ENCODE peak calls at places on chromosomes 5 and 9, in five cellular contexts. X is PC-9, D is PC-3, L is keratinocyte, A is fibroblast of lung. T is an unnamed sample.

GRCh38 chr9:15333376-15333881 is 26.4 kb upstream of the TTC39B start:
- DNase-seq in A (no peak), L (no peak), X (no peak), D (no peak), T (no peak)

GRCh38 chr5:75612211-75612579 is 942 bp downstream of the ANKDD1B start:
- DNase-seq in X (no peak), A (no peak), D (no peak), L (no peak), T (no peak)

GRCh38 chr5:57186194-57186593 is 12.3 kb downstream of the GPBP1 start:
- DNase-seq in L (no peak), A (no peak), X (no peak), D (no peak), T (no peak)

GRCh38 chr5:178279723-178280438 is 47.3 kb upstream of the PHYKPL start:
- DNase-seq in L (no peak), X (peak; percentile 48), A (peak; percentile 76), D (peak; percentile 85), T (peak; percentile 51)

GRCh38 chr9:37618817-37619216 is 26.4 kb upstream of the TOMM5 start:
- DNase-seq in A (no peak), L (no peak), D (peak; percentile 50), X (no peak), T (peak; percentile 47)

GRCh38 chr5:178940569-178941360 is at the start of gene ZNF454:
- DNase-seq in D (no peak), L (no peak), X (no peak), A (peak; percentile 97), T (no peak)

GRCh38 chr9:76927540-76928240 is 21.8 kb upstream of the PRUNE2 start:
- DNase-seq in L (no peak), X (no peak), A (no peak), D (peak; percentile 17), T (no peak)

GRCh38 chr9:12878342-12878978 is 103.6 kb downstream of the LURAP1L start:
- DNase-seq in A (peak; percentile 49), L (no peak), D (peak; percentile 39), X (peak; percentile 52), T (peak; percentile 62)

GRCh38 chr9:137970098-137970497 is 92.5 kb downstream of the CACNA1B start:
- DNase-seq in D (no peak), L (no peak), A (no peak), X (no peak), T (no peak)

GRCh38 chr9:98742325-98743280 is 33.9 kb upstream of the GABBR2 start:
- DNase-seq in L (no peak), A (peak; percentile 54), D (peak; percentile 69), X (no peak), T (peak; percentile 27)

GRCh38 chr9:1100945-1101344 is 50.8 kb downstream of the DMRT2 start:
- DNase-seq in D (peak; percentile 65), L (no peak), A (peak; percentile 28), X (no peak), T (peak; percentile 9)

GRCh38 chr5:72451771-72452505 is 55.3 kb downstream of the ZNF366 start:
- DNase-seq in D (peak; percentile 40), A (peak; percentile 87), L (no peak), X (peak; percentile 77), T (no peak)

GRCh38 chr5:42813533-42813932 is 1.8 kb upstream of the SELENOP start:
- DNase-seq in D (no peak), A (no peak), X (no peak), L (no peak), T (no peak)

GRCh38 chr5:104652271-104652861 is 1089.8 kb upstream of the NUDT12 start:
- DNase-seq in A (no peak), X (no peak), L (no peak), D (peak; percentile 75), T (no peak)

GRCh38 chr5:133882107-133882695 is 86.2 kb downstream of the C5orf15 start:
- DNase-seq in A (no peak), X (no peak), L (no peak), D (no peak), T (no peak)

GRCh38 chr5:9715891-9716335 is 85.8 kb upstream of the TAS2R1 start:
- DNase-seq in D (peak; percentile 35), A (peak; percentile 72), L (no peak), X (no peak), T (no peak)

GRCh38 chr9:13841801-13842462 is 472.0 kb downstream of the NFIB start:
- DNase-seq in A (no peak), X (peak; percentile 36), L (no peak), D (peak; percentile 27), T (no peak)

GRCh38 chr5:102788788-102789187 is 33.7 kb downstream of the PAM start:
- DNase-seq in X (no peak), A (no peak), L (no peak), D (no peak), T (no peak)

GRCh38 chr9:108441251-108441650 is 414.5 kb downstream of the ACTL7B start:
- DNase-seq in L (no peak), D (no peak), A (no peak), X (no peak), T (no peak)

GRCh38 chr5:61734966-61735365 is 402.9 kb downstream of the ZSWIM6 start:
- DNase-seq in X (no peak), A (no peak), L (no peak), D (no peak), T (no peak)

GRCh38 chr5:34411470-34412346 is 244.4 kb upstream of the RAI14 start:
- DNase-seq in X (no peak), A (peak; percentile 64), D (no peak), L (no peak), T (no peak)
- H2AFZ ChIP-seq in X (no peak overlapping the region), A (no peak overlapping the region), D (no peak overlapping the region), L (no peak overlapping the region), T (no peak overlapping the region)

GRCh38 chr9:77987104-77987656 is 44.4 kb downstream of the GNAQ start:
- DNase-seq in A (no peak), L (no peak), X (no peak), D (no peak), T (no peak)
- H4K20me1 ChIP-seq in A (no peaks in the 10 kb centered on the region), L (no peaks in the 10 kb centered on the region), X (peaks cover 5% of the 10 kb centered on the region), D (no peaks in the 10 kb centered on the region), T (no peaks in the 10 kb centered on the region)

GRCh38 chr5:150271296-150271692 is 18.3 kb downstream of the CAMK2A start:
- DNase-seq in D (no peak), L (no peak), A (no peak), X (no peak), T (no peak)
- H3K27ac ChIP-seq in D (no peak overlapping the region), L (no peak overlapping the region), A (no peak overlapping the region), X (no peak overlapping the region), T (no peak overlapping the region)

GRCh38 chr9:136961279-136962065 is 9.4 kb downstream of the LCN12 start:
- DNase-seq in L (no peak), X (no peak), D (no peak), A (no peak), T (no peak)
- H2AFZ ChIP-seq in L (no peak overlapping the region), X (no peak overlapping the region), D (no peak overlapping the region), A (no peak overlapping the region), T (no peak overlapping the region)

DNA sequence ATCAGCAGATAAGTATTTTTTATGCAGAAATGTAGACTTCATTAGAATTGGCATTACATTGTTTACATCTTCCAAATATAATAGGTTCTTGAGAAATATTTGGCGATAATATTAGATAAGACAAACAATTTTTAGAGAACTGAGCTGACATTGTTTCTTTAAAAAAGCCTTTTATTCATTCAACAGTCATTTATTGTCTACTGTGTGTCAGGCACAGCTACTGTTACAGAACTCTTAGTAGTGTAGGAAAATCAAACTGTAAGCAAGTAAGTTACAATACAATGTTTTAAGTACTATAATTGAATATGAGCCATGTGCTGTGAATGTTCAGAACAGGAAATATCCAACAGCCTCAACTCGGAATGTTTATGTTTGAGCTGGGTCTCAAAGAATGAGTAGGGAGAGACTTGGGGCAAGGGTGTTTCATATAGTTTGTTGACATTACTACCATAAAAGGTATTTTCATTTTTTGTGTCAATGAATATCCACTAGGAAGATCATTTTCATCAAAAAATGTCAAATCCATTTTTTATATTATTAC is 114.0 kb downstream of the CDC42SE2 start:
- DNase-seq in L (no peak), A (peak; percentile 71), X (no peak), D (no peak), T (no peak)
- H4K20me1 ChIP-seq in L (no peaks in the 10 kb centered on the region), A (no peaks in the 10 kb centered on the region), X (no peaks in the 10 kb centered on the region), D (no peaks in the 10 kb centered on the region), T (no peaks in the 10 kb centered on the region)

DNA sequence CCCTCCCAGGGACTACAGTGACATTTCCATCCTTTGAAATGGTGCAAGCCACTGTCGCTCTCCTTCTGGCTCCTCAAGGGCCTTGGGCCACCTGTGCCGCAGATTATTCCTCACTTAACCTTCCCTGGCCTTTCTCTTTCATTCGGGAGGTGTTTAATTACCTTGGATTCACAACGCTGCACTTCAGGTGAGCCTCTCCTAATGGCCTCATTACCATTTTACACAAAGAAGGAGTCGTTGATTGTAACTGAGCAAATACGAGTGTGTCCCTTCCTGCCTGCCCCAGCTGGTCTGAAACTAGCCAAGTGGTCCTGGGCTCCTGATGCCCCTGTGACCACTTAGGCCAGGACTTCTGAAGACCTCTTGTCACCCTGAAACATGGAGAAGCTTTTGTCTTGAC is 205.1 kb downstream of the CRB2 start:
- DNase-seq in A (no peak), L (no peak), X (no peak), D (no peak), T (no peak)
- H3K27ac ChIP-seq in A (no peak overlapping the region), L (no peak overlapping the region), X (no peak overlapping the region), D (no peak overlapping the region), T (no peak overlapping the region)

GRCh38 chr5:55868846-55869245 is 17.7 kb downstream of the IL31RA start:
- DNase-seq in X (peak; percentile 87), L (peak; percentile 93), A (peak; percentile 98), D (peak; percentile 90), T (peak; percentile 99)
- H2AFZ ChIP-seq in X (no peak overlapping the region), L (no peak overlapping the region), A (no peak overlapping the region), D (no peak overlapping the region), T (no peak overlapping the region)

T was measured in mammary epithelial cell.